ENCODE peak calls at places on chromosomes 4 and X, in four cellular contexts. One of them, this sample, is unnamed.

GRCh38 chr4:62814510-62815047 is 1594.7 kb downstream of the TECRL start:
- DNase-seq in pancreas: no peak
- DNase-seq in progenitor cell of endocrine pancreas: no peak
- DNase-seq in GM12878: no peak
- DNase-seq in this sample: no peak

GRCh38 chr4:151951727-151952078 is 190.9 kb upstream of the GATB start:
- DNase-seq in pancreas: no peak
- DNase-seq in progenitor cell of endocrine pancreas: no peak
- DNase-seq in GM12878: no peak
- DNase-seq in this sample: no peak

GRCh38 chrX:134572816-134573682 is 85.2 kb downstream of the PLAC1 start:
- DNase-seq in pancreas: no peak
- DNase-seq in progenitor cell of endocrine pancreas: no peak
- DNase-seq in GM12878: no peak
- DNase-seq in this sample: no peak

GRCh38 chr4:42371306-42372063 is 25.8 kb upstream of the SHISA3 start:
- DNase-seq in pancreas: no peak
- DNase-seq in progenitor cell of endocrine pancreas: no peak
- DNase-seq in GM12878: no peak
- DNase-seq in this sample: no peak

GRCh38 chr4:155972098-155972497 is 18.4 kb upstream of the CTSO start:
- DNase-seq in pancreas: no peak
- DNase-seq in progenitor cell of endocrine pancreas: no peak
- DNase-seq in GM12878: peak
- DNase-seq in this sample: no peak

GRCh38 chr4:27807207-27807606 is 946.6 kb downstream of the STIM2 start:
- DNase-seq in pancreas: no peak
- DNase-seq in progenitor cell of endocrine pancreas: no peak
- DNase-seq in GM12878: no peak
- DNase-seq in this sample: no peak

GRCh38 chrX:48911407-48912182 is at the start of gene SLC35A2:
- DNase-seq in pancreas: peak
- DNase-seq in progenitor cell of endocrine pancreas: peak
- DNase-seq in GM12878: no peak
- DNase-seq in this sample: peak

GRCh38 chr4:102620697-102621497 is 119.7 kb downstream of the NFKB1 start:
- DNase-seq in pancreas: peak
- DNase-seq in progenitor cell of endocrine pancreas: peak
- DNase-seq in GM12878: no peak
- DNase-seq in this sample: peak

GRCh38 chr4:39716356-39716755 is 18.4 kb downstream of the UBE2K start:
- DNase-seq in pancreas: no peak
- DNase-seq in progenitor cell of endocrine pancreas: no peak
- DNase-seq in GM12878: no peak
- DNase-seq in this sample: no peak

GRCh38 chr4:85684676-85685075 is 209.7 kb downstream of the ARHGAP24 start:
- DNase-seq in pancreas: no peak
- DNase-seq in progenitor cell of endocrine pancreas: no peak
- DNase-seq in GM12878: no peak
- DNase-seq in this sample: no peak

GRCh38 chrX:129743835-129744234 is 5.1 kb downstream of the XPNPEP2 start:
- DNase-seq in pancreas: no peak
- DNase-seq in progenitor cell of endocrine pancreas: no peak
- DNase-seq in GM12878: no peak
- DNase-seq in this sample: no peak

GRCh38 chr4:13970349-13970748 is 342.8 kb upstream of the BOD1L1 start:
- DNase-seq in pancreas: no peak
- DNase-seq in progenitor cell of endocrine pancreas: no peak
- DNase-seq in GM12878: no peak
- DNase-seq in this sample: no peak

GRCh38 chrX:37454537-37455285 is 105.5 kb downstream of the PRRG1 start:
- DNase-seq in pancreas: no peak
- DNase-seq in progenitor cell of endocrine pancreas: no peak
- DNase-seq in GM12878: no peak
- DNase-seq in this sample: no peak

GRCh38 chr4:125365731-125366130 is 51.0 kb downstream of the FAT4 start:
- DNase-seq in pancreas: no peak
- DNase-seq in progenitor cell of endocrine pancreas: no peak
- DNase-seq in GM12878: no peak
- DNase-seq in this sample: no peak

GRCh38 chr4:70300215-70300614 is 34.6 kb upstream of the CABS1 start:
- DNase-seq in pancreas: no peak
- DNase-seq in progenitor cell of endocrine pancreas: no peak
- DNase-seq in GM12878: no peak
- DNase-seq in this sample: no peak

GRCh38 chr4:108155373-108155772 is 13.4 kb downstream of the LEF1 start:
- DNase-seq in pancreas: no peak
- DNase-seq in progenitor cell of endocrine pancreas: no peak
- DNase-seq in GM12878: no peak
- DNase-seq in this sample: no peak

GRCh38 chrX:123570011-123570590 is 162.8 kb downstream of the THOC2 start:
- DNase-seq in pancreas: no peak
- DNase-seq in progenitor cell of endocrine pancreas: no peak
- DNase-seq in GM12878: no peak
- DNase-seq in this sample: no peak

GRCh38 chr4:169618286-169618685 is 2.1 kb upstream of the CLCN3 start:
- DNase-seq in pancreas: no peak
- DNase-seq in progenitor cell of endocrine pancreas: no peak
- DNase-seq in GM12878: no peak
- DNase-seq in this sample: no peak

GRCh38 chr4:4412661-4413372 is 25.9 kb downstream of the NSG1 start:
- DNase-seq in pancreas: no peak
- DNase-seq in progenitor cell of endocrine pancreas: no peak
- DNase-seq in GM12878: no peak
- DNase-seq in this sample: no peak

GRCh38 chrX:20224814-20225487 is 41.8 kb downstream of the RPS6KA3 start:
- DNase-seq in pancreas: no peak
- DNase-seq in progenitor cell of endocrine pancreas: no peak
- DNase-seq in GM12878: peak
- DNase-seq in this sample: no peak

GRCh38 chr4:106494066-106494465 is 125.5 kb upstream of the GIMD1 start:
- DNase-seq in pancreas: no peak
- DNase-seq in progenitor cell of endocrine pancreas: no peak
- DNase-seq in GM12878: no peak
- DNase-seq in this sample: no peak

GRCh38 chr4:39036172-39036571 is 4.0 kb upstream of the TMEM156 start:
- DNase-seq in pancreas: no peak
- DNase-seq in progenitor cell of endocrine pancreas: no peak
- DNase-seq in GM12878: no peak
- DNase-seq in this sample: no peak

GRCh38 chr4:86092684-86093083 is 267.2 kb downstream of the MAPK10 start:
- DNase-seq in pancreas: no peak
- DNase-seq in progenitor cell of endocrine pancreas: no peak
- DNase-seq in GM12878: no peak
- DNase-seq in this sample: no peak

GRCh38 chr4:158667651-158668198 is 4.0 kb downstream of the C4orf46 start:
- DNase-seq in pancreas: no peak
- DNase-seq in progenitor cell of endocrine pancreas: no peak
- DNase-seq in GM12878: no peak
- DNase-seq in this sample: no peak

GRCh38 chr4:56276547-56276946 is 110.7 kb downstream of the AASDH start:
- DNase-seq in pancreas: no peak
- DNase-seq in progenitor cell of endocrine pancreas: no peak
- DNase-seq in GM12878: no peak
- DNase-seq in this sample: no peak

GRCh38 chrX:16101581-16101980 is 21.8 kb upstream of the GRPR start:
- DNase-seq in pancreas: no peak
- DNase-seq in progenitor cell of endocrine pancreas: no peak
- DNase-seq in GM12878: no peak
- DNase-seq in this sample: no peak

GRCh38 chr4:153407906-153408305 is 58.3 kb upstream of the TMEM131L start:
- DNase-seq in pancreas: no peak
- DNase-seq in progenitor cell of endocrine pancreas: no peak
- DNase-seq in GM12878: no peak
- DNase-seq in this sample: no peak

GRCh38 chr4:175306436-175306835 is 388.3 kb downstream of the ADAM29 start:
- DNase-seq in pancreas: no peak
- DNase-seq in progenitor cell of endocrine pancreas: no peak
- DNase-seq in GM12878: no peak
- DNase-seq in this sample: no peak

GRCh38 chr4:169159614-169160013 is 111.1 kb downstream of the SH3RF1 start:
- DNase-seq in pancreas: no peak
- DNase-seq in progenitor cell of endocrine pancreas: no peak
- DNase-seq in GM12878: no peak
- DNase-seq in this sample: no peak

GRCh38 chr4:185774076-185774731 is 37.8 kb downstream of the SORBS2 start:
- DNase-seq in pancreas: peak
- DNase-seq in progenitor cell of endocrine pancreas: no peak
- DNase-seq in GM12878: peak
- DNase-seq in this sample: peak

GRCh38 chr4:2462218-2462991 is 6.5 kb upstream of the RNF4 start:
- DNase-seq in pancreas: peak
- DNase-seq in progenitor cell of endocrine pancreas: peak
- DNase-seq in GM12878: no peak
- DNase-seq in this sample: peak

GRCh38 chr4:110005461-110006056 is 92.9 kb downstream of the EGF start:
- DNase-seq in pancreas: no peak
- DNase-seq in progenitor cell of endocrine pancreas: no peak
- DNase-seq in GM12878: peak
- DNase-seq in this sample: no peak

GRCh38 chrX:114959729-114960128 is 57.7 kb downstream of the IL13RA2 start:
- DNase-seq in pancreas: no peak
- DNase-seq in progenitor cell of endocrine pancreas: no peak
- DNase-seq in GM12878: no peak
- DNase-seq in this sample: no peak

GRCh38 chr4:25585901-25586523 is 69.6 kb upstream of the SLC34A2 start:
- DNase-seq in pancreas: no peak
- DNase-seq in progenitor cell of endocrine pancreas: no peak
- DNase-seq in GM12878: no peak
- DNase-seq in this sample: no peak

GRCh38 chr4:125393825-125394224 is 79.1 kb downstream of the FAT4 start:
- DNase-seq in pancreas: no peak
- DNase-seq in progenitor cell of endocrine pancreas: no peak
- DNase-seq in GM12878: no peak
- DNase-seq in this sample: no peak

GRCh38 chr4:36255575-36255974 is 11.3 kb upstream of the ARAP2 start:
- DNase-seq in pancreas: no peak
- DNase-seq in progenitor cell of endocrine pancreas: no peak
- DNase-seq in GM12878: peak
- DNase-seq in this sample: no peak

GRCh38 chr4:98746530-98746929 is 88.1 kb upstream of the TSPAN5 start:
- DNase-seq in pancreas: no peak
- DNase-seq in progenitor cell of endocrine pancreas: no peak
- DNase-seq in GM12878: no peak
- DNase-seq in this sample: no peak

GRCh38 chrX:69243276-69243675 is 78.0 kb upstream of the PJA1 start:
- DNase-seq in pancreas: no peak
- DNase-seq in progenitor cell of endocrine pancreas: no peak
- DNase-seq in GM12878: no peak
- DNase-seq in this sample: no peak

GRCh38 chr4:20178902-20179576 is 72.7 kb upstream of the SLIT2 start:
- DNase-seq in pancreas: peak
- DNase-seq in progenitor cell of endocrine pancreas: no peak
- DNase-seq in GM12878: no peak
- DNase-seq in this sample: no peak

GRCh38 chr4:76950052-76950845 is 697 bp downstream of the SEPTIN11 start:
- DNase-seq in pancreas: peak
- DNase-seq in progenitor cell of endocrine pancreas: peak
- DNase-seq in GM12878: no peak
- DNase-seq in this sample: peak

GRCh38 chr4:76950846-76951321 is 1.3 kb downstream of the SEPTIN11 start:
- DNase-seq in pancreas: no peak
- DNase-seq in progenitor cell of endocrine pancreas: no peak
- DNase-seq in GM12878: no peak
- DNase-seq in this sample: no peak

GRCh38 chr4:76948441-76949292 is 885 bp upstream of the SEPTIN11 start:
- DNase-seq in pancreas: peak
- DNase-seq in progenitor cell of endocrine pancreas: peak
- DNase-seq in GM12878: peak
- DNase-seq in this sample: peak

GRCh38 chr4:76949293-76950051 is at the start of gene SEPTIN11:
- DNase-seq in pancreas: peak
- DNase-seq in progenitor cell of endocrine pancreas: peak
- DNase-seq in GM12878: peak
- DNase-seq in this sample: peak

DNA sequence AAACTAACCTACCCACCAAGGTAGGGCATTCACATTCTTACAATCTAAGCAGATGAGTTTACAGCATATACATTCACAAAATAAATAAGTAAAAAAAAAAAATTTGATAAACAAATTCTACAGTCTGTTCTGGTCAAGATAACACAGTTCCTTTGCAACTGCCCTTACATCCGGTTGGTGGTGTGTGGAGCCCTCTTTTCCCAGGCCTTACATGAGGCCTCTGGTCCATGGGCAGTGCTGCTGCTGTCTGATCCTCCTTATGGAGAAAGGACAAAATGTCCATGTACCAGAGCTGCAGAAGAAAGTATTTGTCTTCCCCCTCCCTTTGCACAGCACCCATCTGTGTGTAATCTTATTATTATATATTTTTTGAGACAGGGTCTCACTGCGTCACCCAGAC is 2.2 kb upstream of the SEPTIN11 start:
- DNase-seq in pancreas: no peak
- DNase-seq in progenitor cell of endocrine pancreas: no peak
- DNase-seq in GM12878: no peak
- DNase-seq in this sample: no peak
- TF ChIP-seq CTCF in pancreas: no peak
- TF ChIP-seq CTCF in progenitor cell of endocrine pancreas: no peak
- TF ChIP-seq CTCF in GM12878: no peak
- TF ChIP-seq CTCF in this sample: no peak

GRCh38 chrX:106952988-106953387 is 32.8 kb downstream of the CLDN2 start:
- DNase-seq in pancreas: no peak
- DNase-seq in progenitor cell of endocrine pancreas: no peak
- DNase-seq in GM12878: no peak
- DNase-seq in this sample: no peak
- TF ChIP-seq CTCF in pancreas: no peak
- TF ChIP-seq CTCF in progenitor cell of endocrine pancreas: peak
- TF ChIP-seq CTCF in GM12878: peak
- TF ChIP-seq CTCF in this sample: peak

GRCh38 chrX:41293269-41293668 is 40.7 kb upstream of the DDX3X start:
- DNase-seq in pancreas: no peak
- DNase-seq in progenitor cell of endocrine pancreas: no peak
- DNase-seq in GM12878: no peak
- DNase-seq in this sample: no peak
- TF ChIP-seq CTCF in pancreas: no peak
- TF ChIP-seq CTCF in progenitor cell of endocrine pancreas: no peak
- TF ChIP-seq CTCF in GM12878: peak
- TF ChIP-seq CTCF in this sample: no peak

DNA sequence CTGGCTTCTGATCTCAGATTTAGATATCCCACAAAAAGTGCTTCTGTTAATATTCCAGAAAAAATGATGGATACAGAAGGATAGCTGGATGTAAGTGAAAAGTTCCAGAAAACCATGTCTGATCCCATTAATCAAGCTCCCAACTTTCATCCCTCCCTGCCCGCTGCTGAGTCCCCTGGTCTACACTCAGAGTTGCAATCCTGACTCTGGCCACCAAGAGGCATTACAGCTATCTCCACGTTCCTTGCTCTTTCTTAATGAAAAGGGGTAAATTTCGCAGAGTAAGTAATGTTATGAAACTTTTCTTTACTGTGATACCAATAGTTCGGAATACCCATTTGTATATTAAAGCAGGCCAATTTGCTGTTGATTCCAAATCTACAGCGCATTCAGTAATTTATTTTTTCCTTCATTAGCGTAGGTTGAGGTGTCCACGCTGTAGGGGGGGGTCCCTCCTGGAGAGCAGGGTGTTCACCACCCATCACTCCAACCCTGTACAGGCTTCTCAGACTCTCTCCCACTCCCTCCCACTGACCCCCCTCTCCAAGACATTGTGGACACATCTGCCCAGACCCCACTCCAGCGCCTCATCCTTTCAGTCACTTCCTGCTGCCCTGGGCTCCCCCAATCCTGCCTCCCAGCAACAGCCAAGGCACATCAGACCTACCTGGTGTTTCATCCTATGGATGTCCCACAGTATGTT is 55.1 kb downstream of the RAB40A start:
- DNase-seq in pancreas: no peak
- DNase-seq in progenitor cell of endocrine pancreas: no peak
- DNase-seq in GM12878: no peak
- DNase-seq in this sample: peak
- TF ChIP-seq CTCF in pancreas: no peak
- TF ChIP-seq CTCF in progenitor cell of endocrine pancreas: peak
- TF ChIP-seq CTCF in GM12878: peak
- TF ChIP-seq CTCF in this sample: peak